ENCODE peak calls at places on chromosomes 13 and 19, in five cellular contexts. U is EH; Y is stimulated activated CD8-positive, alpha-beta memory T cell treated with anti-CD3 and anti-CD28 coated beads, Interleukin-4, amount 100 ng/mL, for 1 hour; J is progenitor cell of endocrine pancreas; S is stimulated activated naive B cell treated with anti-CD40 and anti-IgM and Interleukin-4, amounts not matched to agents 10 μg/mL and 1 μg/mL and 100 μg/mL, for 72 hours. Q is an unnamed sample.

GRCh38 chr13:30730526-30730925 is 4.8 kb upstream of the ALOX5AP start:
- DNase-seq in U (peak), S (no peak), Y (no peak), J (no peak), Q (no peak)

GRCh38 chr19:15812059-15812722 is 3.3 kb downstream of the OR10H1 start:
- DNase-seq in Y (peak), S (no peak), U (no peak), J (no peak), Q (no peak)

GRCh38 chr13:79492313-79492798 is 11.4 kb downstream of the NDFIP2 start:
- DNase-seq in U (peak), J (no peak), Y (no peak), S (no peak), Q (peak)

GRCh38 chr19:50844296-50844935 is 10.3 kb upstream of the KLK3 start:
- DNase-seq in U (no peak), S (no peak), J (no peak), Y (no peak), Q (no peak)

GRCh38 chr13:114229486-114229885 is 5.2 kb upstream of the CDC16 start:
- DNase-seq in U (no peak), Y (no peak), J (no peak), S (no peak), Q (no peak)

GRCh38 chr13:112637017-112637801 is 49.3 kb upstream of the TUBGCP3 start:
- DNase-seq in S (no peak), J (no peak), Y (no peak), U (no peak), Q (no peak)

GRCh38 chr13:51623473-51623872 is 39.2 kb downstream of the WDFY2 start:
- DNase-seq in S (no peak), U (peak), J (no peak), Y (no peak), Q (no peak)

GRCh38 chr13:68676513-68677115 is 1431.0 kb upstream of the ATXN8OS start:
- DNase-seq in J (no peak), U (no peak), S (no peak), Y (no peak), Q (no peak)

GRCh38 chr13:50410921-50411712 is 395.9 kb downstream of the KCNRG start:
- DNase-seq in Y (no peak), U (peak), J (no peak), S (no peak), Q (peak)

GRCh38 chr19:4371898-4372629 is 28.3 kb downstream of the SH3GL1 start:
- DNase-seq in S (no peak), U (no peak), J (no peak), Y (no peak), Q (no peak)

GRCh38 chr19:441213-441823 is 19.5 kb downstream of the SHC2 start:
- DNase-seq in U (no peak), J (no peak), S (no peak), Y (no peak), Q (no peak)

GRCh38 chr13:105817498-105817897 is 718.0 kb downstream of the EFNB2 start:
- DNase-seq in U (no peak), J (no peak), S (no peak), Y (no peak), Q (no peak)

GRCh38 chr13:61286148-61286745 is 129.4 kb downstream of the PCDH20 start:
- DNase-seq in Y (no peak), S (no peak), U (no peak), J (no peak), Q (no peak)

GRCh38 chr13:107864543-107865460 is 350.5 kb downstream of the LIG4 start:
- DNase-seq in J (peak), S (no peak), Y (no peak), U (peak), Q (peak)

GRCh38 chr13:110306960-110307696 is at the start of the genes COL4A1 and COL4A2:
- DNase-seq in Y (no peak), J (peak), S (no peak), U (peak), Q (peak)

GRCh38 chr13:99854376-99854775 is 117.2 kb downstream of the ZIC5 start:
- DNase-seq in U (no peak), S (no peak), J (no peak), Y (no peak), Q (no peak)

GRCh38 chr13:46647514-46648065 is 94.6 kb downstream of the LRCH1 start:
- DNase-seq in U (no peak), S (no peak), Y (no peak), J (no peak), Q (no peak)

GRCh38 chr13:62333466-62333865 is 917.8 kb upstream of the PCDH20 start:
- DNase-seq in Y (no peak), S (no peak), J (no peak), U (no peak), Q (no peak)

GRCh38 chr13:100491164-100491847 is 97.3 kb downstream of the GGACT start:
- DNase-seq in S (no peak), J (no peak), U (peak), Y (no peak), Q (peak)

GRCh38 chr13:75480691-75481175 is 1.2 kb downstream of the TBC1D4 start:
- DNase-seq in S (peak), U (peak), J (peak), Y (no peak), Q (peak)

GRCh38 chr13:67438465-67438864 is 208.3 kb upstream of the PCDH9 start:
- DNase-seq in Y (no peak), S (no peak), U (no peak), J (no peak), Q (no peak)

Q was measured in IMR-90.